ENCODE peak calls at places on chromosomes 4 and X, in ten cellular contexts. One of them, this sample, is unnamed. For H3K4me1, the result is how much of the 10 kb centered on the place peaks cover.

GRCh38 chr4:1010522-1011021 is 854 bp upstream of the FGFRL1 start:
- DNase-seq in IMR-90: peak
- DNase-seq in vagina: peak
- DNase-seq in heart left ventricle: peak
- DNase-seq in tibial nerve: peak
- DNase-seq in esophagus squamous epithelium: peak
- DNase-seq in adrenal gland: peak
- DNase-seq in prostate gland: peak
- DNase-seq in sigmoid colon: peak
- DNase-seq in Peyer's patch: peak
- DNase-seq in this sample: peak

GRCh38 chr4:68904786-68905185 is 46.8 kb downstream of the UGT2A3 start:
- DNase-seq in IMR-90: no peak
- DNase-seq in vagina: no peak
- DNase-seq in heart left ventricle: no peak
- DNase-seq in tibial nerve: no peak
- DNase-seq in esophagus squamous epithelium: no peak
- DNase-seq in adrenal gland: no peak
- DNase-seq in prostate gland: peak
- DNase-seq in sigmoid colon: no peak
- DNase-seq in Peyer's patch: no peak
- DNase-seq in this sample: peak

GRCh38 chrX:19627533-19627932 is 112.2 kb upstream of the MAP3K15 start:
- DNase-seq in IMR-90: peak
- DNase-seq in vagina: no peak
- DNase-seq in heart left ventricle: no peak
- DNase-seq in tibial nerve: no peak
- DNase-seq in esophagus squamous epithelium: no peak
- DNase-seq in adrenal gland: no peak
- DNase-seq in prostate gland: no peak
- DNase-seq in sigmoid colon: no peak
- DNase-seq in Peyer's patch: no peak
- DNase-seq in this sample: no peak

GRCh38 chr4:184363258-184363657 is 111.1 kb downstream of the IRF2 start:
- DNase-seq in IMR-90: no peak
- DNase-seq in vagina: no peak
- DNase-seq in heart left ventricle: no peak
- DNase-seq in tibial nerve: no peak
- DNase-seq in esophagus squamous epithelium: no peak
- DNase-seq in adrenal gland: no peak
- DNase-seq in prostate gland: no peak
- DNase-seq in sigmoid colon: no peak
- DNase-seq in Peyer's patch: no peak
- DNase-seq in this sample: no peak

GRCh38 chr4:101855239-101855638 is 64.7 kb downstream of the BANK1 start:
- DNase-seq in IMR-90: no peak
- DNase-seq in vagina: no peak
- DNase-seq in heart left ventricle: no peak
- DNase-seq in tibial nerve: no peak
- DNase-seq in esophagus squamous epithelium: no peak
- DNase-seq in adrenal gland: no peak
- DNase-seq in prostate gland: no peak
- DNase-seq in sigmoid colon: no peak
- DNase-seq in Peyer's patch: no peak
- DNase-seq in this sample: no peak

GRCh38 chr4:155207534-155208257 is 740 bp upstream of the NPY2R start:
- DNase-seq in IMR-90: no peak
- DNase-seq in vagina: no peak
- DNase-seq in heart left ventricle: no peak
- DNase-seq in tibial nerve: no peak
- DNase-seq in esophagus squamous epithelium: no peak
- DNase-seq in adrenal gland: no peak
- DNase-seq in prostate gland: no peak
- DNase-seq in sigmoid colon: no peak
- DNase-seq in Peyer's patch: no peak
- DNase-seq in this sample: no peak

GRCh38 chr4:40998680-40999358 is 215.5 kb downstream of the APBB2 start:
- DNase-seq in IMR-90: peak
- DNase-seq in vagina: no peak
- DNase-seq in heart left ventricle: peak
- DNase-seq in tibial nerve: no peak
- DNase-seq in esophagus squamous epithelium: no peak
- DNase-seq in adrenal gland: no peak
- DNase-seq in prostate gland: peak
- DNase-seq in sigmoid colon: no peak
- DNase-seq in Peyer's patch: no peak
- DNase-seq in this sample: peak

GRCh38 chr4:190020790-190021717 is 6.0 kb downstream of the FRG2 start:
- DNase-seq in IMR-90: peak
- DNase-seq in vagina: peak
- DNase-seq in heart left ventricle: no peak
- DNase-seq in tibial nerve: no peak
- DNase-seq in esophagus squamous epithelium: no peak
- DNase-seq in adrenal gland: peak
- DNase-seq in prostate gland: peak
- DNase-seq in sigmoid colon: peak
- DNase-seq in Peyer's patch: no peak
- DNase-seq in this sample: peak

DNA sequence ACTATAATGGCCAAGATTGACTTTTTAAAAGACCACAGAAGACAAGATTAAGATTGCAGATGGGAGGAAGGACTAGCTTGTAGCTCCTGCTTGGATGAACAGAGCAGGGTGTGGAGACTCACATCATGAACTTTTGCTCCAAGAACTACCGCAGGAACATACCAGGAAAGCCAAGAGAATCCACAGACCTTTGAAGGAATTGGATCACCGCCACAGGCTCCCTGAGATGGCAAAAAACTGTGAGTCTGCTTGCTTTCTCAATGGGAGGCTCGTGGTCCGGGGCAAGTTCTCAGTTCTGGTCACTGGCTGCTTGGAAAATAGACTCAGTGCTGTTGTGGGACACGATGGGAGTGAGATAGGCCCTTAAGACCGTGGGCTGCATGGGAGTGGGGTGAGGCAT is 276.6 kb downstream of the CCSER1 start:
- DNase-seq in IMR-90: no peak
- DNase-seq in vagina: no peak
- DNase-seq in heart left ventricle: no peak
- DNase-seq in tibial nerve: no peak
- DNase-seq in esophagus squamous epithelium: no peak
- DNase-seq in adrenal gland: no peak
- DNase-seq in prostate gland: no peak
- DNase-seq in sigmoid colon: no peak
- DNase-seq in Peyer's patch: no peak
- DNase-seq in this sample: no peak
- TF ChIP-seq POLR2A in IMR-90: no peak
- TF ChIP-seq POLR2A in vagina: no peak
- TF ChIP-seq POLR2A in heart left ventricle: no peak
- TF ChIP-seq POLR2A in tibial nerve: no peak
- TF ChIP-seq POLR2A in esophagus squamous epithelium: no peak
- TF ChIP-seq POLR2A in adrenal gland: no peak
- TF ChIP-seq POLR2A in prostate gland: no peak
- TF ChIP-seq POLR2A in sigmoid colon: no peak
- TF ChIP-seq POLR2A in Peyer's patch: no peak
- TF ChIP-seq POLR2A in this sample: no peak

GRCh38 chr4:86976801-86977485 is 42.1 kb downstream of the AFF1 start:
- DNase-seq in IMR-90: no peak
- DNase-seq in vagina: no peak
- DNase-seq in heart left ventricle: no peak
- DNase-seq in tibial nerve: no peak
- DNase-seq in esophagus squamous epithelium: no peak
- DNase-seq in adrenal gland: no peak
- DNase-seq in prostate gland: no peak
- DNase-seq in sigmoid colon: no peak
- DNase-seq in Peyer's patch: no peak
- DNase-seq in this sample: no peak

GRCh38 chr4:86973668-86974067 is 38.9 kb downstream of the AFF1 start:
- DNase-seq in IMR-90: no peak
- DNase-seq in vagina: no peak
- DNase-seq in heart left ventricle: no peak
- DNase-seq in tibial nerve: no peak
- DNase-seq in esophagus squamous epithelium: no peak
- DNase-seq in adrenal gland: no peak
- DNase-seq in prostate gland: no peak
- DNase-seq in sigmoid colon: no peak
- DNase-seq in Peyer's patch: no peak
- DNase-seq in this sample: no peak

GRCh38 chr4:86975927-86976326 is 41.1 kb downstream of the AFF1 start:
- DNase-seq in IMR-90: no peak
- DNase-seq in vagina: no peak
- DNase-seq in heart left ventricle: no peak
- DNase-seq in tibial nerve: no peak
- DNase-seq in esophagus squamous epithelium: no peak
- DNase-seq in adrenal gland: no peak
- DNase-seq in prostate gland: no peak
- DNase-seq in sigmoid colon: no peak
- DNase-seq in Peyer's patch: no peak
- DNase-seq in this sample: no peak

GRCh38 chr4:86972997-86973396 is 38.2 kb downstream of the AFF1 start:
- DNase-seq in IMR-90: no peak
- DNase-seq in vagina: no peak
- DNase-seq in heart left ventricle: no peak
- DNase-seq in tibial nerve: no peak
- DNase-seq in esophagus squamous epithelium: no peak
- DNase-seq in adrenal gland: peak
- DNase-seq in prostate gland: peak
- DNase-seq in sigmoid colon: no peak
- DNase-seq in Peyer's patch: no peak
- DNase-seq in this sample: peak

GRCh38 chr4:86974481-86975050 is 39.8 kb downstream of the AFF1 start:
- DNase-seq in IMR-90: no peak
- DNase-seq in vagina: no peak
- DNase-seq in heart left ventricle: no peak
- DNase-seq in tibial nerve: no peak
- DNase-seq in esophagus squamous epithelium: no peak
- DNase-seq in adrenal gland: no peak
- DNase-seq in prostate gland: no peak
- DNase-seq in sigmoid colon: no peak
- DNase-seq in Peyer's patch: no peak
- DNase-seq in this sample: no peak
- H3K4me1 ChIP-seq in IMR-90: under half
- H3K4me1 ChIP-seq in vagina: under half
- H3K4me1 ChIP-seq in heart left ventricle: half or more
- H3K4me1 ChIP-seq in tibial nerve: under half
- H3K4me1 ChIP-seq in esophagus squamous epithelium: half or more
- H3K4me1 ChIP-seq in adrenal gland: under half
- H3K4me1 ChIP-seq in prostate gland: under half
- H3K4me1 ChIP-seq in sigmoid colon: under half
- H3K4me1 ChIP-seq in Peyer's patch: under half
- H3K4me1 ChIP-seq in this sample: half or more

GRCh38 chrX:155881158-155881993 is at the start of gene VAMP7:
- DNase-seq in IMR-90: peak
- DNase-seq in vagina: peak
- DNase-seq in heart left ventricle: peak
- DNase-seq in tibial nerve: peak
- DNase-seq in esophagus squamous epithelium: peak
- DNase-seq in adrenal gland: peak
- DNase-seq in prostate gland: peak
- DNase-seq in sigmoid colon: peak
- DNase-seq in Peyer's patch: peak
- DNase-seq in this sample: peak
- TF ChIP-seq POLR2A in IMR-90: peak
- TF ChIP-seq POLR2A in vagina: no peak
- TF ChIP-seq POLR2A in heart left ventricle: peak
- TF ChIP-seq POLR2A in tibial nerve: peak
- TF ChIP-seq POLR2A in esophagus squamous epithelium: peak
- TF ChIP-seq POLR2A in adrenal gland: peak
- TF ChIP-seq POLR2A in prostate gland: peak
- TF ChIP-seq POLR2A in sigmoid colon: peak
- TF ChIP-seq POLR2A in Peyer's patch: peak
- TF ChIP-seq POLR2A in this sample: peak

GRCh38 chrX:48937065-48937907 is 18.5 kb upstream of the PIM2 start:
- DNase-seq in IMR-90: no peak
- DNase-seq in vagina: no peak
- DNase-seq in heart left ventricle: peak
- DNase-seq in tibial nerve: no peak
- DNase-seq in esophagus squamous epithelium: peak
- DNase-seq in adrenal gland: no peak
- DNase-seq in prostate gland: peak
- DNase-seq in sigmoid colon: no peak
- DNase-seq in Peyer's patch: peak
- DNase-seq in this sample: peak

GRCh38 chrX:48933757-48934156 is 14.9 kb upstream of the PIM2 start:
- DNase-seq in IMR-90: no peak
- DNase-seq in vagina: no peak
- DNase-seq in heart left ventricle: no peak
- DNase-seq in tibial nerve: no peak
- DNase-seq in esophagus squamous epithelium: no peak
- DNase-seq in adrenal gland: no peak
- DNase-seq in prostate gland: no peak
- DNase-seq in sigmoid colon: no peak
- DNase-seq in Peyer's patch: no peak
- DNase-seq in this sample: no peak

GRCh38 chrX:48936429-48937064 is 17.7 kb upstream of the PIM2 start:
- DNase-seq in IMR-90: no peak
- DNase-seq in vagina: no peak
- DNase-seq in heart left ventricle: no peak
- DNase-seq in tibial nerve: no peak
- DNase-seq in esophagus squamous epithelium: no peak
- DNase-seq in adrenal gland: no peak
- DNase-seq in prostate gland: no peak
- DNase-seq in sigmoid colon: no peak
- DNase-seq in Peyer's patch: no peak
- DNase-seq in this sample: no peak

GRCh38 chrX:48938721-48939416 is 18.5 kb downstream of the OTUD5 start:
- DNase-seq in IMR-90: no peak
- DNase-seq in vagina: no peak
- DNase-seq in heart left ventricle: no peak
- DNase-seq in tibial nerve: no peak
- DNase-seq in esophagus squamous epithelium: no peak
- DNase-seq in adrenal gland: no peak
- DNase-seq in prostate gland: no peak
- DNase-seq in sigmoid colon: no peak
- DNase-seq in Peyer's patch: peak
- DNase-seq in this sample: no peak

DNA sequence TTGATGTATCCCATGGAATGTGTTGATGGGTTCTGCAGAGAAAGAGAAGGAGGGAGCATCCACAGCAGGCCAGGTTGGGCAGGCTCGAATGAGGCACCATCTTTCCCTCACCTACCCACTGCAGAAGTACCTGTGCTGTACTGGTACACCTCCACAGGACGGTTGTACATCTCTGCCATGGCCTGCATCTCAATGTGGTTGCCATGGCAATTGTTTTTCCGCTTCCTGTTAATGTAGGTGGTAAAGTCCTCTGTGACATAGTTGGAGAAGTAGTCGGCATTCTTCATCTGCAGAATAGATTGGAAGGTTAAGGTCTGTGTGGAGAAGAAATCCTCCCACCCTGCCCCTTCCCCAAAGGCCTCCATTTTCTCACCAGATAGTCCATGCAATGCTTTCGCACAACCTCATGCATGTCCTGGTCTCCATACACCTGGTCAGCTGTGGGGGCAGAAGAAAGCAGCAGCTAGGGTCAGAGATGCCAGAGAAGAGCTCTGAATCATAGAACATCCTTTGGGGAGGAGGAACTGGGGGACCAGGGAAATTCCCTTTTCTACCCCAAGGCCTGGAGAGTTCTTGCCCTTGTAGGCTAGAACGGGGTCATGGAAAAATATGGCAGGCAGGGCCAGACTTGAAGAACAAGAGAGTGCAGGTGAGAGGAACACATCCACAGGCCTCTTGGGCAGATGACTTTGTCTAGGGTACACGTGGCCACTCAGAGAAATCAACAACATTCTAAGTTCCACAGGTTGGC is 15.9 kb upstream of the PIM2 start:
- DNase-seq in IMR-90: no peak
- DNase-seq in vagina: no peak
- DNase-seq in heart left ventricle: no peak
- DNase-seq in tibial nerve: no peak
- DNase-seq in esophagus squamous epithelium: no peak
- DNase-seq in adrenal gland: no peak
- DNase-seq in prostate gland: no peak
- DNase-seq in sigmoid colon: no peak
- DNase-seq in Peyer's patch: no peak
- DNase-seq in this sample: no peak
- H3K4me1 ChIP-seq in IMR-90: under half
- H3K4me1 ChIP-seq in vagina: under half
- H3K4me1 ChIP-seq in heart left ventricle: half or more
- H3K4me1 ChIP-seq in tibial nerve: under half
- H3K4me1 ChIP-seq in esophagus squamous epithelium: under half
- H3K4me1 ChIP-seq in adrenal gland: under half
- H3K4me1 ChIP-seq in prostate gland: under half
- H3K4me1 ChIP-seq in sigmoid colon: under half
- H3K4me1 ChIP-seq in Peyer's patch: under half
- H3K4me1 ChIP-seq in this sample: under half

This sample was measured in body of pancreas.